ENCODE peak calls at places on chromosomes 16 and 17, in five cellular contexts. V is A549, H is IMR-90, T is MM.1S, W is fibroblast of lung. D is an unnamed sample.

GRCh38 chr16:66551362-66551761 is 1.0 kb upstream of the CKLF start:
- DNase-seq in V (peak; percentile 74), H (peak; percentile 9), T (peak; percentile 74), W (no peak), D (no peak)

GRCh38 chr17:79150799-79151198 is 76.2 kb downstream of the ENGASE start:
- DNase-seq in V (no peak), H (no peak), T (no peak), W (no peak), D (no peak)

GRCh38 chr16:28181557-28181914 is 30.2 kb downstream of the XPO6 start:
- DNase-seq in V (peak; percentile 71), H (peak; percentile 97), T (no peak), W (peak; percentile 93), D (peak; percentile 84)

GRCh38 chr16:3183445-3184139 is 4.4 kb upstream of the OR1F1 start:
- DNase-seq in V (no peak), H (no peak), T (no peak), W (no peak), D (no peak)

GRCh38 chr16:25553711-25554436 is 137.9 kb upstream of the HS3ST4 start:
- DNase-seq in V (peak; percentile 26), H (peak; percentile 17), T (no peak), W (peak; percentile 1), D (peak; percentile 78)

GRCh38 chr17:77706938-77707337 is 251.6 kb upstream of the TNRC6C start:
- DNase-seq in V (no peak), H (no peak), T (no peak), W (no peak), D (no peak)

GRCh38 chr17:3985800-3986199 is 21.6 kb upstream of the ATP2A3 start:
- DNase-seq in V (no peak), H (no peak), T (no peak), W (no peak), D (no peak)

GRCh38 chr17:77555741-77556291 is 402.7 kb upstream of the TNRC6C start:
- DNase-seq in V (peak; percentile 34), H (no peak), T (no peak), W (peak; percentile 22), D (peak; percentile 21)

GRCh38 chr17:59406808-59407381 is 75.4 kb downstream of the YPEL2 start:
- DNase-seq in V (peak; percentile 56), H (peak; percentile 57), T (no peak), W (peak; percentile 63), D (no peak)

GRCh38 chr17:69406906-69407305 is 7.6 kb upstream of the MAP2K6 start:
- DNase-seq in V (no peak), H (peak; percentile 25), T (no peak), W (peak; percentile 59), D (no peak)

GRCh38 chr17:78529251-78529650 is 47.9 kb downstream of the DNAH17 start:
- DNase-seq in V (no peak), H (no peak), T (no peak), W (no peak), D (no peak)

GRCh38 chr17:45718791-45719190 is 65.3 kb upstream of the CRHR1 start:
- DNase-seq in V (no peak), H (no peak), T (no peak), W (no peak), D (no peak)

GRCh38 chr16:81610144-81610842 is 165.7 kb downstream of the CMIP start:
- DNase-seq in V (no peak), H (peak; percentile 84), T (no peak), W (peak; percentile 75), D (peak; percentile 52)

GRCh38 chr17:79840204-79840988 is 1.2 kb upstream of the CBX4 start:
- DNase-seq in V (peak; percentile 54), H (peak; percentile 31), T (no peak), W (peak; percentile 66), D (no peak)

GRCh38 chr16:69123894-69124293 is 8.5 kb downstream of the CHTF8 start:
- DNase-seq in V (peak; percentile 78), H (peak; percentile 76), T (peak; percentile 72), W (peak; percentile 83), D (peak; percentile 56)

GRCh38 chr16:28923652-28924398 is 1.2 kb downstream of the RABEP2 start:
- DNase-seq in V (no peak), H (no peak), T (peak; percentile 79), W (no peak), D (no peak)

GRCh38 chr16:70646260-70647241 is at the start of gene IL34:
- DNase-seq in V (no peak), H (no peak), T (no peak), W (no peak), D (no peak)

GRCh38 chr17:66900126-66901010 is 64.1 kb upstream of the CACNG4 start:
- DNase-seq in V (peak; percentile 39), H (peak; percentile 55), T (peak; percentile 12), W (peak; percentile 37), D (no peak)

GRCh38 chr17:34300652-34301390 is 15.3 kb downstream of the CCL11 start:
- DNase-seq in V (no peak), H (peak; percentile 81), T (peak; percentile 79), W (no peak), D (no peak)

GRCh38 chr17:78112508-78113471 is 15.8 kb downstream of the TMC6 start:
- DNase-seq in V (peak; percentile 73), H (peak; percentile 13), T (peak; percentile 75), W (peak; percentile 34), D (peak; percentile 38)

GRCh38 chr17:63436523-63437110 is 9.5 kb downstream of the CYB561 start:
- DNase-seq in V (peak; percentile 71), H (no peak), T (no peak), W (peak; percentile 44), D (no peak)

GRCh38 chr17:61389670-61390478 is 9.8 kb upstream of the TBX2 start:
- DNase-seq in V (peak; percentile 58), H (peak; percentile 41), T (peak; percentile 36), W (peak; percentile 68), D (no peak)

GRCh38 chr17:36680701-36681202 is 79.4 kb downstream of the MRM1 start:
- DNase-seq in V (no peak), H (no peak), T (no peak), W (no peak), D (no peak)

GRCh38 chr17:78359936-78360370 is at the start of gene SOCS3:
- DNase-seq in V (peak; percentile 98), H (peak; percentile 94), T (peak; percentile 84), W (peak; percentile 97), D (peak; percentile 96)

GRCh38 chr16:85142129-85142513 is 29.8 kb upstream of the CIBAR2 start:
- DNase-seq in V (no peak), H (no peak), T (no peak), W (no peak), D (no peak)

GRCh38 chr17:1946021-1946932 is 78.9 kb downstream of the RTN4RL1 start:
- DNase-seq in V (no peak), H (no peak), T (no peak), W (no peak), D (no peak)

GRCh38 chr17:59845595-59846390 is 47.0 kb downstream of the TUBD1 start:
- DNase-seq in V (peak; percentile 99), H (peak; percentile 89), T (peak; percentile 85), W (peak; percentile 93), D (peak; percentile 96)

GRCh38 chr17:58302919-58303551 is 22.3 kb upstream of the MPO start:
- DNase-seq in V (no peak), H (no peak), T (no peak), W (no peak), D (no peak)

DNA sequence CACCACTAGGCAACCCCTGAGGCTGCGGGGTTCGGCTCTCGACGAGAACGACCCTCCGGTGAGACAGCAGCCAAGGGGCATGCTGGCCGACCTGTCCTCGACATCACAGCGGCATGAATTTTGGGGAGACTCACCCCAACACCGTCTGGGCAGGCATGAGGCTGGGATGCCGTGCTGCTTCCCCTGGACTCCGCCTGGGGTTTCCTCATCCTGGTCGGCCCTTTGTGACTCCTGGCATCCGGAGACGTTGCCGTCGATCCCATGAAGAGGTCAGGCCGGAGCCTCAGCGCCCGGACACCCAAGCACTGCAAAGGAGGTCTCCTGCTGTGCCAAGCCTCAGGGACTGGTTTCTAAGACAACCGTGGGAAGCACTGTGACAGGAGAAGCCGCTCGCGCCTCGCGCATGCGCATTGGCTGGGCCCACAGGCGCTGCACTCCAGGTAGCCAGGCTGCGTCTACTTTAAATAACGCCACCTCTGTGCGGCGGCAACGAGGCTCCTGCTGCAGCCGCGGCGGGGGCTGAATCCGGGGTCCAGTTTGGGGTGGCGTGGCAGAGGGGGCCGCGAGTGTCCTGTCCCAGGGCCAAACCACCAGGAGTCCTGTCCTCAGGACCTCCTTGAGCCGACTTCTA is 13.8 kb upstream of the KCNJ18 start:
- DNase-seq in V (no peak), H (no peak), T (no peak), W (no peak), D (no peak)
- H3K9me3 ChIP-seq in V (no peaks in the 10 kb centered on the region), H (peaks cover 55% of the 10 kb centered on the region), T (no peaks in the 10 kb centered on the region), W (no peaks in the 10 kb centered on the region), D (peaks cover 42% of the 10 kb centered on the region)

GRCh38 chr17:74325376-74325742 is 667 bp upstream of the KIF19 start:
- DNase-seq in V (no peak), H (no peak), T (no peak), W (no peak), D (no peak)
- H3K27ac ChIP-seq in V (no peak overlapping the region), H (no peak overlapping the region), T (no peak overlapping the region), W (no peak overlapping the region), D (no peak overlapping the region)

DNA sequence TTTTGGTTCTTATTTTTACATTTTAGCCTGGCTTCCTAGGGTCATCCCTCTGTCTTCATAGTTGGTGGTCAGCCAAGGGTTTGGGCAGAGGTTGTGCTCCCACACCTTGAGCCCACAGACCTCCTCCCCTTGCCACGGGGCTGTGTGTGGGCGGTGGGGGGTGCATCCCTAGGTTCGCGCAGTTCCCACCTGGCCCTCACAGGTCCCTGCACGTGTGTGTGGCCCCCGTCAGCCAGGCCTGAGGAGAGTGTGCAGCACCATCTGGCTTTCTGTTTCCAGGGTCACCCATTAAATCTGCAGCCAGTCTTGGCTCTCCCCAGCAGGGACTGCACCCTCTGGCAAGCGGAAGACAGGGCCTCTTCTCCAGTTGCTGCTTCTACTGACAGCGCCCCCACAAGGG is 13.6 kb upstream of the OGFOD3 start:
- DNase-seq in V (no peak), H (no peak), T (no peak), W (no peak), D (no peak)
- H3K4me2 ChIP-seq in V (no peak overlapping the region), H (no peak overlapping the region), T (no peak overlapping the region), W (no peak overlapping the region), D (no peak overlapping the region)

DNA sequence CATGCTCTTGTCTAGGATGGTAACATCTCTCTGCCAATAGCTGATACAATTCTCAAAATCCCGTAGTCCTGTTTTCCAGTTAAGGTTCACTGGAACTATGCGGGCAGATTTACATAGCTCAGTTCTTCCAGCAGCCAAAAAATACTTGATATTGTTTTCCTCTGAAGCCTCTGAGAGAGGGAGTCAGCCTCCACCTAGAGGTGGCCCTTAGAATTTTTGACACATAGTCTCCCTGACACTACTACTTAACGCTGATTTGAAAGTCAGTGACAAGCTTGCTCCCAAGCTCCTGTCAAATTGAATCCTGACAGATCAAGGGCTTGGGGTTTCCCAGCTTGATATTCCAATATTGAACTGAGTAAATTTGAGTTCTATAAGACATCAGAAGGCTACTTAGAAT is 1780.1 kb downstream of the TP53TG3F start:
- DNase-seq in V (no peak), H (no peak), T (no peak), W (no peak), D (no peak)
- H3K9me3 ChIP-seq in V (no peaks in the 10 kb centered on the region), H (peaks cover 8% of the 10 kb centered on the region), T (no peaks in the 10 kb centered on the region), W (no peaks in the 10 kb centered on the region), D (peaks cover 8% of the 10 kb centered on the region)